ENCODE peak calls at places on chromosome 22, in five cellular contexts. K is transverse colon, Q is A673, U is aorta, Z is pancreas. A is an unnamed sample.

GRCh38 chr22:43980579-43980978 is 25.3 kb downstream of the SAMM50 start:
- DNase-seq in K (no peak), Q (no peak), U (no peak), Z (no peak), A (no peak)

GRCh38 chr22:32622004-32622761 is 147.6 kb downstream of the FBXO7 start:
- DNase-seq in K (peak; percentile 44), Q (no peak), U (peak; percentile 57), Z (no peak), A (no peak)

GRCh38 chr22:17102297-17102667 is 17.5 kb downstream of the IL17RA start:
- DNase-seq in K (no peak), Q (no peak), U (no peak), Z (no peak), A (peak; percentile 16)

GRCh38 chr22:17872491-17872890 is 98.2 kb upstream of the BID start:
- DNase-seq in K (no peak), Q (no peak), U (no peak), Z (no peak), A (no peak)

GRCh38 chr22:19222242-19223005 is 43.9 kb upstream of the SLC25A1 start:
- DNase-seq in K (no peak), Q (no peak), U (no peak), Z (no peak), A (no peak)

GRCh38 chr22:47046411-47047065 is 284.1 kb downstream of the TBC1D22A start:
- DNase-seq in K (no peak), Q (no peak), U (peak; percentile 31), Z (no peak), A (peak; percentile 30)

GRCh38 chr22:34973016-34973415 is 92.9 kb upstream of the ISX start:
- DNase-seq in K (no peak), Q (no peak), U (no peak), Z (no peak), A (no peak)

GRCh38 chr22:43153916-43154315 is 2.6 kb downstream of the TSPO start:
- DNase-seq in K (no peak), Q (no peak), U (no peak), Z (no peak), A (no peak)

GRCh38 chr22:44880588-44881245 is 128.3 kb downstream of the ARHGAP8 start:
- DNase-seq in K (no peak), Q (no peak), U (no peak), Z (no peak), A (no peak)

DNA sequence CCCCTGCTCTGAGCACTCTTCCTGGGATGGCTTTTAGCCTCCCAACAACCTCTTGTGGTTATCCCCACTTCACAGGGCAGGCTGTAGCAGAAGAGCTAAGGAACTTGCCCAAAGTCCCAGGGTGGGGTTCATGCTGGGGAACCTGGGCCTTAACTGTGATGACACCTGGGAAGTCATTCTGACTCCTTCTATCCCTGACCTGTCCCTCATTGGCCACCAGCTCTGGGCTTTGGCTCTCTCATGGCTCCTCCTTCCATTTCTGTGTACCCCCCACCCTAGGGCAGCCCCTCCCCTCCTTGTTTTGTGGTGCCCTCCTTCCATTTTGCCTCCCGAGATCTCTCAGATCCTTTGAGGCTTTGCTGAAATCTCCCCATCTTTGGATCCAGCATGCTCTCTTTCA is 2.7 kb downstream of the PPM1F start:
- DNase-seq in K (no peak), Q (no peak), U (no peak), Z (no peak), A (no peak)
- H3K4me3 ChIP-seq in K (no peak overlapping the region), Q (no peak overlapping the region), U (no peak overlapping the region), Z (no peak overlapping the region), A (no peak overlapping the region)

GRCh38 chr22:21768435-21768834 is 32.8 kb upstream of the YPEL1 start:
- DNase-seq in K (no peak), Q (no peak), U (no peak), Z (no peak), A (no peak)

GRCh38 chr22:21765909-21766529 is 30.4 kb upstream of the YPEL1 start:
- DNase-seq in K (no peak), Q (no peak), U (no peak), Z (no peak), A (no peak)

GRCh38 chr22:21764038-21764804 is 28.6 kb upstream of the YPEL1 start:
- DNase-seq in K (no peak), Q (no peak), U (no peak), Z (no peak), A (no peak)

GRCh38 chr22:21762712-21763581 is 27.4 kb upstream of the YPEL1 start:
- DNase-seq in K (no peak), Q (no peak), U (no peak), Z (no peak), A (no peak)

GRCh38 chr22:21766933-21767462 is 31.4 kb upstream of the YPEL1 start:
- DNase-seq in K (peak; percentile 29), Q (no peak), U (no peak), Z (no peak), A (no peak)
- H3K27ac ChIP-seq in K (no peak overlapping the region), Q (no peak overlapping the region), U (no peak overlapping the region), Z (no peak overlapping the region), A (no peak overlapping the region)

GRCh38 chr22:39236321-39237275 is 8.2 kb downstream of the PDGFB start:
- DNase-seq in K (peak; percentile 45), Q (no peak), U (no peak), Z (no peak), A (no peak)
- H3K4me1 ChIP-seq in K (peaks cover 72% of the 10 kb centered on the region), Q (peaks cover 11% of the 10 kb centered on the region), U (no peaks in the 10 kb centered on the region), Z (peaks cover 13% of the 10 kb centered on the region), A (peaks cover 53% of the 10 kb centered on the region)

GRCh38 chr22:48080304-48081165 is 1318.1 kb downstream of the TBC1D22A start:
- DNase-seq in K (no peak), Q (no peak), U (no peak), Z (no peak), A (no peak)

GRCh38 chr22:48081281-48081680 is 1318.8 kb downstream of the TBC1D22A start:
- DNase-seq in K (no peak), Q (no peak), U (no peak), Z (no peak), A (no peak)

GRCh38 chr22:48084041-48084748 is 1321.7 kb downstream of the TBC1D22A start:
- DNase-seq in K (no peak), Q (no peak), U (no peak), Z (no peak), A (no peak)

GRCh38 chr22:48083502-48083901 is 1321.1 kb downstream of the TBC1D22A start:
- DNase-seq in K (no peak), Q (no peak), U (no peak), Z (no peak), A (no peak)

DNA sequence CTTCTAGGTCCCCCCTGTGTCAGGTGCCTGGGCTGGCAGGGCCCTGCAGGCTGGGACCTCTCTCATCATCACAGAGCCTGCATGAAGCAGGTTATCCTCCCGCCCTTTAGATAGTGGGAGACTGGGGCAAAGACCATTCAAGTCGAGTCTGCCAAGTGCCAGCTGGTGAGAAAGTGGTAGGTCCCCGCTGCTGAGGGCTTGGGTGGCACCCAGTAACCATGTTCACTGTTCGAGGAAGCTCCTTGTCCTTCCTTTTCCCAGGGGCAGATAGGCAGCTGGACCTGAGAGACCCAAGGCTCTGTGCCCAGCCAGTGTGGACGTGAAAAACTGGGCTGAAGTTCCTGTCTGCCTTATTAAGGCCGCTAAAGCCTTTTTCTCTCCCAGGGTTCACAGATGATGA is 1319.8 kb downstream of the TBC1D22A start:
- DNase-seq in K (no peak), Q (no peak), U (no peak), Z (no peak), A (no peak)
- H3K4me3 ChIP-seq in K (no peak overlapping the region), Q (no peak overlapping the region), U (no peak overlapping the region), Z (no peak overlapping the region), A (no peak overlapping the region)

A was measured in RWPE2.